ENCODE peak calls at places on chromosomes 7 and 10, in four cellular contexts. One of them, this sample, is unnamed.

GRCh38 chr7:21850531-21851285 is 95.0 kb downstream of the CDCA7L start:
- DNase-seq in mucosa of descending colon: no peak
- DNase-seq in NB4: no peak
- DNase-seq in fibroblast of pulmonary artery: peak; percentile 23
- DNase-seq in this sample: no peak

GRCh38 chr7:115678049-115678982 is 352.2 kb downstream of the TFEC start:
- DNase-seq in NB4: no peak
- DNase-seq in fibroblast of pulmonary artery: peak; percentile 16
- DNase-seq in mucosa of descending colon: peak; percentile 29
- DNase-seq in this sample: no peak

GRCh38 chr7:77703220-77703472 is 6.9 kb downstream of the RSBN1L start:
- DNase-seq in mucosa of descending colon: no peak
- DNase-seq in NB4: no peak
- DNase-seq in fibroblast of pulmonary artery: no peak
- DNase-seq in this sample: no peak

GRCh38 chr7:6227294-6227846 is 45.1 kb downstream of the CYTH3 start:
- DNase-seq in NB4: no peak
- DNase-seq in fibroblast of pulmonary artery: peak; percentile 80
- DNase-seq in mucosa of descending colon: no peak
- DNase-seq in this sample: no peak

GRCh38 chr10:50501899-50502556 is 121.7 kb downstream of the SGMS1 start:
- DNase-seq in NB4: peak; percentile 31
- DNase-seq in fibroblast of pulmonary artery: peak; percentile 18
- DNase-seq in mucosa of descending colon: no peak
- DNase-seq in this sample: no peak

GRCh38 chr10:32142646-32143045 is 86.4 kb upstream of the KIF5B start:
- DNase-seq in mucosa of descending colon: no peak
- DNase-seq in NB4: no peak
- DNase-seq in fibroblast of pulmonary artery: peak; percentile 41
- DNase-seq in this sample: no peak

GRCh38 chr10:122323941-122324675 is 50.4 kb upstream of the PLEKHA1 start:
- DNase-seq in NB4: peak; percentile 14
- DNase-seq in fibroblast of pulmonary artery: no peak
- DNase-seq in mucosa of descending colon: no peak
- DNase-seq in this sample: no peak

GRCh38 chr7:151511946-151512345 is 7.7 kb downstream of the RHEB start:
- DNase-seq in fibroblast of pulmonary artery: peak; percentile 63
- DNase-seq in mucosa of descending colon: no peak
- DNase-seq in NB4: peak; percentile 46
- DNase-seq in this sample: no peak

GRCh38 chr7:146486519-146486918 is 369.9 kb downstream of the CNTNAP2 start:
- DNase-seq in NB4: no peak
- DNase-seq in mucosa of descending colon: no peak
- DNase-seq in fibroblast of pulmonary artery: no peak
- DNase-seq in this sample: no peak

GRCh38 chr10:86599729-86600128 is 54.6 kb upstream of the OPN4 start:
- DNase-seq in fibroblast of pulmonary artery: no peak
- DNase-seq in NB4: peak; percentile 92
- DNase-seq in mucosa of descending colon: peak; percentile 75
- DNase-seq in this sample: no peak

GRCh38 chr10:78292987-78293865 is 259.6 kb downstream of the RPS24 start:
- DNase-seq in mucosa of descending colon: no peak
- DNase-seq in fibroblast of pulmonary artery: no peak
- DNase-seq in NB4: no peak
- DNase-seq in this sample: no peak

GRCh38 chr7:19377611-19378339 is 232.6 kb upstream of the FERD3L start:
- DNase-seq in mucosa of descending colon: no peak
- DNase-seq in NB4: no peak
- DNase-seq in fibroblast of pulmonary artery: peak; percentile 49
- DNase-seq in this sample: no peak

GRCh38 chr7:26567263-26567662 is 275.6 kb downstream of the SNX10 start:
- DNase-seq in NB4: no peak
- DNase-seq in fibroblast of pulmonary artery: no peak
- DNase-seq in mucosa of descending colon: no peak
- DNase-seq in this sample: no peak

GRCh38 chr10:124465003-124465776 is 3.6 kb downstream of the LHPP start:
- DNase-seq in mucosa of descending colon: no peak
- DNase-seq in NB4: peak; percentile 43
- DNase-seq in fibroblast of pulmonary artery: no peak
- DNase-seq in this sample: no peak

GRCh38 chr10:60576130-60577069 is 186.7 kb upstream of the ANK3 start:
- DNase-seq in NB4: no peak
- DNase-seq in mucosa of descending colon: no peak
- DNase-seq in fibroblast of pulmonary artery: no peak
- DNase-seq in this sample: no peak

GRCh38 chr10:31262672-31263071 is 56.3 kb upstream of the ZEB1 start:
- DNase-seq in NB4: no peak
- DNase-seq in fibroblast of pulmonary artery: peak; percentile 79
- DNase-seq in mucosa of descending colon: no peak
- DNase-seq in this sample: no peak

GRCh38 chr7:85829817-85830432 is 643.1 kb upstream of the SEMA3D start:
- DNase-seq in mucosa of descending colon: no peak
- DNase-seq in NB4: peak; percentile 25
- DNase-seq in fibroblast of pulmonary artery: peak; percentile 46
- DNase-seq in this sample: no peak

GRCh38 chr7:135761751-135762488 is 13.3 kb upstream of the FAM180A start:
- DNase-seq in NB4: peak; percentile 76
- DNase-seq in fibroblast of pulmonary artery: peak; percentile 44
- DNase-seq in mucosa of descending colon: no peak
- DNase-seq in this sample: no peak

GRCh38 chr10:69769395-69769989 is 32.2 kb upstream of the COL13A1 start:
- DNase-seq in NB4: peak; percentile 82
- DNase-seq in mucosa of descending colon: no peak
- DNase-seq in fibroblast of pulmonary artery: peak; percentile 74
- DNase-seq in this sample: no peak

GRCh38 chr7:42198974-42199668 is 37.9 kb downstream of the GLI3 start:
- DNase-seq in fibroblast of pulmonary artery: no peak
- DNase-seq in mucosa of descending colon: no peak
- DNase-seq in NB4: no peak
- DNase-seq in this sample: no peak

GRCh38 chr10:71338728-71339495 is 19.9 kb downstream of the SLC29A3 start:
- DNase-seq in mucosa of descending colon: no peak
- DNase-seq in fibroblast of pulmonary artery: no peak
- DNase-seq in NB4: no peak
- DNase-seq in this sample: no peak

GRCh38 chr7:122412441-122412840 is 107.9 kb upstream of the FEZF1 start:
- DNase-seq in mucosa of descending colon: no peak
- DNase-seq in NB4: no peak
- DNase-seq in fibroblast of pulmonary artery: peak; percentile 20
- DNase-seq in this sample: no peak

GRCh38 chr7:79217976-79218626 is 235.4 kb downstream of the MAGI2 start:
- DNase-seq in fibroblast of pulmonary artery: no peak
- DNase-seq in mucosa of descending colon: no peak
- DNase-seq in NB4: no peak
- DNase-seq in this sample: no peak

GRCh38 chr7:75856562-75856961 is 22.3 kb upstream of the RHBDD2 start:
- DNase-seq in fibroblast of pulmonary artery: no peak
- DNase-seq in NB4: peak; percentile 62
- DNase-seq in mucosa of descending colon: no peak
- DNase-seq in this sample: no peak

GRCh38 chr7:96996111-96996936 is 9.0 kb upstream of the DLX6 start:
- DNase-seq in fibroblast of pulmonary artery: no peak
- DNase-seq in NB4: no peak
- DNase-seq in mucosa of descending colon: no peak
- DNase-seq in this sample: no peak

GRCh38 chr7:100547872-100548271 is 8.9 kb downstream of the AGFG2 start:
- DNase-seq in fibroblast of pulmonary artery: peak; percentile 87
- DNase-seq in NB4: no peak
- DNase-seq in mucosa of descending colon: no peak
- DNase-seq in this sample: no peak

GRCh38 chr7:130356760-130357611 is 12.4 kb downstream of the CPA5 start:
- DNase-seq in NB4: peak; percentile 83
- DNase-seq in mucosa of descending colon: no peak
- DNase-seq in fibroblast of pulmonary artery: peak; percentile 91
- DNase-seq in this sample: no peak

GRCh38 chr7:100364480-100364879 is 6.6 kb downstream of the PILRB start:
- DNase-seq in mucosa of descending colon: no peak
- DNase-seq in fibroblast of pulmonary artery: no peak
- DNase-seq in NB4: no peak
- DNase-seq in this sample: no peak

GRCh38 chr7:50359995-50360925 is 55.7 kb downstream of the IKZF1 start:
- DNase-seq in mucosa of descending colon: peak; percentile 54
- DNase-seq in fibroblast of pulmonary artery: no peak
- DNase-seq in NB4: no peak
- DNase-seq in this sample: no peak

DNA sequence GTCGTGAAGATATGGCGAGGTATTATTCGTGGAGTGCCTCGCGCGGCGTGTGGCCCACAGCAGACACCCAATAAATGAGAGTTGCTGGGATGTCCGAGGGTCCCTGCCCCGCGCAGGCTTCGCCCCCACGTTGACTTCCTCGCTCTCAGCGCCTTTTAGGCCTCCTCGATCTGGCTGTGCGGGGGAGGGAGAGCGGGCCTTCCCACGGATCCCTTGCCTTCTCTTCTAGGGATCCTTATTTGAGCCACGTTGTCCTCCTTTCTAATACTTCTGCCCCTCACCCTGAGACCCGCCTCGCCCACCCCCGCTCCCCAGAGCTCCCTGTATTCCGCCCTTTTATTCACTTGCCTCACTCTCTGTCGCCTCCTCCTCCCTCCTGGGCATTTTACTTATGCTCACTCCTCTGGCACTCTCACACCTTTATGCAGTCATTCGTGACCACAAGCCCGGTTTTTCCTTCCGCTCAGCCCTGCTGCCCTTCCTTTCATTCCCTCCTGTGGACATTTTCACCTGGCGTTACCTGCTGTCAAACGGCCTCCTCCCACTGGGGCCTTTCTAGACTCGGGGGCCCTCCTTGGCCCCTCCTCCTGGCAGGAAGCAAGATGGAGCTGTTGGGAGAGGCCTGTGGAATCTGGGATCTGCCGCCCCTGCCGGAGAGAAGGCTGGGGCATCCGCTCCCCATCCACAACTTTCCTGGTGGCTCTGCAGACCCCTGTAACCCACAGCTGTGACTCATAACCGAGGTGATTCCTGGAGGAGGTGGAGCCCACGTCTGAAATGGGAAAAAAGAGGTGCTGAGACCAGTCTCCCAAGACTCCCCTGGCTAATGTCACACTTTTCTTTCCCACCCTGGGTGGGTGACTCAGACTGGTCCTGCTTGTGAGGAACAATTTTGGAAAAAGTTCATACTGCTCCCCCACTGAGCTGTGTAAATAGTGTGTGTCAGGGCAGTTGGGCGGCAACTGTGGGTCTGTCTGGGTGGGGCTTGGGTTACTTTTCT is 1.0 kb downstream of the VCL start:
- DNase-seq in mucosa of descending colon: peak; percentile 80
- DNase-seq in NB4: no peak
- DNase-seq in fibroblast of pulmonary artery: peak; percentile 72
- DNase-seq in this sample: peak; percentile 45
- TF ChIP-seq CTCF in mucosa of descending colon: no peak
- TF ChIP-seq CTCF in NB4: no peak
- TF ChIP-seq CTCF in fibroblast of pulmonary artery: peak; percentile 52
- TF ChIP-seq CTCF in this sample: peak; percentile 56

DNA sequence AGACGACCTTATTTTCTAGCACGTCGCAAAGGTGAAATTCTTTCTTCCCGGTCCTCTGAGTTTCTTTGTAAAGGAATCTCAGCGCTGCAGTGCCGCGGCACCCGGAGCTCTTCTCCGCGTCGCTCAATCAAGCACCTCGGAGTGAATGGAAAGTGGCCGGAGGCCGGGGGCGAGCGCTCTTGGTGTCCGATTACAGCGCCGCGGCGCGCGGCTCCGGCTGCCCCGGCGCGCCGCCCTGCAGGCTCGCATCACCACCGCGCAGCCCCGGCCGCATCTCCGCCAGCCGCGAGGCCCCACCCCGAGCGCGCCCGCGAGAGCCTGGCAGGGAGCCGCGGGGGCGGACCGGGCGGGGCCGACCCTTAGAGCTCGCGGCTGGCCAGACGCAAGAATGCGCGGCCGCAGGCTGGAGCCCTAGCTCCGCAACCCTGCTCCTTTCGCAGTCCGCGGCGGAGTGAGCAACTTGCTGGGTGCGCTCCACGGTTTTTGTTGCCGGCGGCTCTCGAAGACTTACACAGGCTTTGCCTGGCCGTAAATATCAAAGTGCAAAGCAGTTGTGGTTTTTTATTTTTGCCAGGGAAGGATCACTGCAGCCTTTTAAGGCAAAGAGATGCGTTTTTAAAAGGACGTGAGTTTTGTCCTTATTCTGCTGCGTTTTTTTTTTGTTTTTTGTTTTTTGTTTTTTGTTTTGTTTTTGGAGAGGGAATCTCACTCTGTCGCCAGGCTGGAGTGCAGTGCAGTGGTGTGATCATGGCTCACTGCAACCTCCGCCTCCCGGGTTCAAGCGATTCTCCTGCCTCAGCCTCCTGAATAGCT is at the start of gene SEMA3C:
- DNase-seq in NB4: peak; percentile 87
- DNase-seq in fibroblast of pulmonary artery: peak; percentile 96
- DNase-seq in mucosa of descending colon: peak; percentile 95
- DNase-seq in this sample: peak; percentile 91
- TF ChIP-seq CTCF in NB4: no peak
- TF ChIP-seq CTCF in fibroblast of pulmonary artery: peak; percentile 14
- TF ChIP-seq CTCF in mucosa of descending colon: no peak
- TF ChIP-seq CTCF in this sample: no peak

DNA sequence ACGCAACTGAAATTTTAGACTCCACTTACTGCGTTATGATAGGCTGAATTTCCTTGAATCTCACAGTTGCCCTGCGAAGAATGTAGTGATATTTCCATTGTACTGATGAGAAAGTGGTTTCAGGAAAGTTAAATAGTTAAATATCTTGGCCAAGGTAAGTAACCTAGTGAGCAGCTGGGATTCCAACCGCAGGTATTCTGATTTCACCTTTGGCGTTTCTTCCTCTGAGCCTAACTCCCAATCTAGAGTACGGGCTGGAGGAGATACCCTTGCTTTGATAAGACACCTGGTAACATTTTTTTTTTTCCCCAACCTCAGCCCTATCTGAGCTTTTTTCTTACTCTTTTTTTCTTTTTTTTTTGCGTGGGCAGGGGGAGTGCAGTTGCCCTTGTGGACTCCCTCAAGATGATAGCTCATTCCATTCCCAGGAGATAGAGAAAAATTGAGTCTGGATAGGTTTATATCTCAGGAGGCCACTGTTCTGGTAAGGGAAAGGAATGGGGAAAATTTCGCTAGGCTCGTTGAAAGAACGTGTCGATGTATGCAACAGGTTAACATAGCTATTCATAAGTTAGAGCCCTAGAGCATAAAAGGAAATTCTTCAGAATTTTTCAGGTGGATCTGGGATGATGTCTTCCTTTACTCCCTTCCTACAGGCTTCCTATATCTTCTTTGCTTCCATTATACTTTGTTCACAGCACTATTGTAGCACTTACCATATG is 3.1 kb upstream of the TAS2R38 start:
- DNase-seq in NB4: no peak
- DNase-seq in fibroblast of pulmonary artery: no peak
- DNase-seq in mucosa of descending colon: no peak
- DNase-seq in this sample: no peak
- TF ChIP-seq CTCF in NB4: no peak
- TF ChIP-seq CTCF in fibroblast of pulmonary artery: no peak
- TF ChIP-seq CTCF in mucosa of descending colon: no peak
- TF ChIP-seq CTCF in this sample: no peak

DNA sequence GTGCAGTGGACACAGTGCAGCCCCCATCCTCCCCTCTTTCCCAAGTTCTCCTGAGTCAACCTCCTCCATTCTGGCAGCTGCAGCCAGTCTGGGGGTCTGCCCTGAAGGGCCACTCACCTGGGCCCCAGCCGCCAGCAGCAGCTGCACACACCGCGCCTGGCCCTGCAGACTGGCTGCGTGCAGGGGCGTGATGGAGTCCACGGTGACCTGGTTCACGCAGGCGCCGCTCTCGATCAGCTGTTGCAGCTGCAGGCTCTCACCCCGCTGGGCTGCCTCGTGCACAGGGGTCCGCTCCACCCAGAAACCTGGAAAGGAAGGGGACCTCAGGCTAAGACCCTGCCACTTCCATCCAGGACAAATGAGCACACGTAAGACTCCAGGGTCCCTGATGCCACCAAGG is 13.6 kb downstream of the ASB13 start:
- DNase-seq in fibroblast of pulmonary artery: no peak
- DNase-seq in NB4: no peak
- DNase-seq in mucosa of descending colon: no peak
- DNase-seq in this sample: no peak
- TF ChIP-seq CTCF in fibroblast of pulmonary artery: no peak
- TF ChIP-seq CTCF in NB4: no peak
- TF ChIP-seq CTCF in mucosa of descending colon: no peak
- TF ChIP-seq CTCF in this sample: no peak

This sample was measured in progenitor cell of endocrine pancreas.